ENCODE peak calls at places on chromosomes 4 and X, in five cellular contexts. W is PC-3, Z is MM.1S, S is A549, F is DND-41. U is an unnamed sample.

GRCh38 chrX:155027509-155028066 is 944 bp downstream of the FUNDC2 start:
- DNase-seq in W (peak), Z (peak), S (no peak), F (no peak), U (peak)

GRCh38 chr4:98516042-98516440 is 142.4 kb downstream of the TSPAN5 start:
- DNase-seq in W (peak), Z (no peak), S (peak), F (no peak), U (peak)

GRCh38 chr4:163251204-163251603 is 81.2 kb downstream of the NPY1R start:
- DNase-seq in W (peak), Z (no peak), S (no peak), F (no peak), U (no peak)

GRCh38 chrX:13432376-13432775 is 112.5 kb upstream of the ATXN3L start:
- DNase-seq in W (peak), Z (no peak), S (no peak), F (no peak), U (peak)

GRCh38 chr4:73021634-73022033 is 47.9 kb downstream of the COX18 start:
- DNase-seq in W (peak), Z (peak), S (peak), F (no peak), U (peak)

GRCh38 chrX:368811-369562 is 17.7 kb downstream of the PPP2R3B start:
- DNase-seq in W (no peak), Z (no peak), S (peak), F (no peak), U (peak)

GRCh38 chrX:18899796-18900380 is 84.0 kb downstream of the PHKA2 start:
- DNase-seq in W (no peak), Z (no peak), S (peak), F (no peak), U (no peak)

GRCh38 chr4:589219-589963 is 13.3 kb upstream of the TMEM271 start:
- DNase-seq in W (no peak), Z (no peak), S (no peak), F (no peak), U (no peak)

GRCh38 chr4:178836865-178837264 is 1394.6 kb upstream of the AGA start:
- DNase-seq in W (no peak), Z (no peak), S (no peak), F (no peak), U (no peak)

GRCh38 chr4:30720656-30721352 is 635 bp downstream of the PCDH7 start:
- DNase-seq in W (peak), Z (no peak), S (peak), F (no peak), U (peak)

GRCh38 chr4:185799442-185799841 is 12.6 kb downstream of the SORBS2 start:
- DNase-seq in W (peak), Z (no peak), S (no peak), F (no peak), U (no peak)

GRCh38 chr4:74682567-74683359 is 111.6 kb downstream of the BTC start:
- DNase-seq in W (peak), Z (no peak), S (peak), F (no peak), U (peak)

GRCh38 chrX:152819732-152820131 is 10.8 kb downstream of the CETN2 start:
- DNase-seq in W (peak), Z (no peak), S (no peak), F (no peak), U (peak)

GRCh38 chr4:179196511-179196910 is 1754.3 kb upstream of the AGA start:
- DNase-seq in W (peak), Z (no peak), S (no peak), F (no peak), U (peak)

GRCh38 chr4:1202526-1203378 is 30.4 kb upstream of the SPON2 start:
- DNase-seq in W (no peak), Z (no peak), S (no peak), F (no peak), U (no peak)

GRCh38 chr4:8037150-8037769 is 97.6 kb upstream of the AFAP1 start:
- DNase-seq in W (no peak), Z (no peak), S (no peak), F (no peak), U (no peak)

GRCh38 chr4:2047781-2048581 is 11.1 kb upstream of the NAT8L start:
- DNase-seq in W (no peak), Z (no peak), S (no peak), F (no peak), U (no peak)

GRCh38 chrX:54891573-54891972 is 29.1 kb upstream of the TRO start:
- DNase-seq in W (peak), Z (peak), S (peak), F (peak), U (peak)

GRCh38 chr4:182062936-182063335 is 180.3 kb upstream of the TENM3 start:
- DNase-seq in W (peak), Z (peak), S (no peak), F (no peak), U (peak)

GRCh38 chrX:134836497-134836968 is 154.3 kb upstream of the SMIM10 start:
- DNase-seq in W (peak), Z (no peak), S (no peak), F (no peak), U (peak)

GRCh38 chr4:69054578-69055200 is 41.6 kb upstream of the UGT2B7 start:
- DNase-seq in W (peak), Z (no peak), S (no peak), F (no peak), U (peak)

GRCh38 chr4:135573251-135573650 is 1371.7 kb upstream of the PABPC4L start:
- DNase-seq in W (no peak), Z (no peak), S (no peak), F (no peak), U (no peak)

GRCh38 chr4:8451440-8452182 is 11.0 kb downstream of the TRMT44 start:
- DNase-seq in W (no peak), Z (no peak), S (no peak), F (no peak), U (no peak)

GRCh38 chr4:1172228-1172851 is at the start of gene SPON2:
- DNase-seq in W (no peak), Z (no peak), S (no peak), F (no peak), U (no peak)

GRCh38 chr4:23388259-23388658 is 501.6 kb downstream of the PPARGC1A start:
- DNase-seq in W (no peak), Z (no peak), S (no peak), F (no peak), U (no peak)

GRCh38 chr4:96073446-96073845 is 233.6 kb downstream of the PDHA2 start:
- DNase-seq in W (peak), Z (no peak), S (no peak), F (no peak), U (peak)

GRCh38 chr4:116400480-116400879 is 684.9 kb downstream of the TRAM1L1 start:
- DNase-seq in W (peak), Z (no peak), S (no peak), F (no peak), U (peak)

GRCh38 chrX:17644001-17644400 is 93.3 kb upstream of the SCML1 start:
- DNase-seq in W (no peak), Z (no peak), S (no peak), F (no peak), U (no peak)

GRCh38 chr4:119118397-119118796 is 17.2 kb upstream of the MYOZ2 start:
- DNase-seq in W (no peak), Z (no peak), S (no peak), F (no peak), U (peak)

GRCh38 chr4:106864231-106864630 is 171.9 kb downstream of the DKK2 start:
- DNase-seq in W (no peak), Z (no peak), S (no peak), F (no peak), U (peak)

GRCh38 chr4:7384929-7385890 is 49.5 kb downstream of the PSAPL1 start:
- DNase-seq in W (no peak), Z (no peak), S (no peak), F (no peak), U (no peak)

GRCh38 chrX:55118574-55118973 is 29.8 kb downstream of the PAGE2 start:
- DNase-seq in W (no peak), Z (no peak), S (no peak), F (no peak), U (no peak)

GRCh38 chrX:17007134-17007768 is 60.8 kb downstream of the REPS2 start:
- DNase-seq in W (peak), Z (no peak), S (peak), F (peak), U (no peak)

GRCh38 chr4:41432889-41433288 is 105.1 kb upstream of the LIMCH1 start:
- DNase-seq in W (no peak), Z (no peak), S (no peak), F (no peak), U (peak)

GRCh38 chrX:13177921-13178320 is 133.5 kb upstream of the FAM9C start:
- DNase-seq in W (no peak), Z (no peak), S (no peak), F (peak), U (no peak)

GRCh38 chr4:173371292-173372192 is 788 bp downstream of the SAP30 start:
- DNase-seq in W (peak), Z (peak), S (peak), F (peak), U (peak)

GRCh38 chr4:102259081-102259480 is 86.2 kb downstream of the SLC39A8 start:
- DNase-seq in W (peak), Z (no peak), S (no peak), F (no peak), U (no peak)

GRCh38 chr4:123419885-123420743 is 23.5 kb downstream of the SPRY1 start:
- DNase-seq in W (no peak), Z (no peak), S (no peak), F (no peak), U (no peak)

GRCh38 chrX:80334583-80334982 is 85.7 kb upstream of the TENT5D start:
- DNase-seq in W (no peak), Z (no peak), S (no peak), F (no peak), U (no peak)

GRCh38 chrX:80331285-80331684 is 89.0 kb upstream of the TENT5D start:
- DNase-seq in W (no peak), Z (no peak), S (no peak), F (no peak), U (no peak)

DNA sequence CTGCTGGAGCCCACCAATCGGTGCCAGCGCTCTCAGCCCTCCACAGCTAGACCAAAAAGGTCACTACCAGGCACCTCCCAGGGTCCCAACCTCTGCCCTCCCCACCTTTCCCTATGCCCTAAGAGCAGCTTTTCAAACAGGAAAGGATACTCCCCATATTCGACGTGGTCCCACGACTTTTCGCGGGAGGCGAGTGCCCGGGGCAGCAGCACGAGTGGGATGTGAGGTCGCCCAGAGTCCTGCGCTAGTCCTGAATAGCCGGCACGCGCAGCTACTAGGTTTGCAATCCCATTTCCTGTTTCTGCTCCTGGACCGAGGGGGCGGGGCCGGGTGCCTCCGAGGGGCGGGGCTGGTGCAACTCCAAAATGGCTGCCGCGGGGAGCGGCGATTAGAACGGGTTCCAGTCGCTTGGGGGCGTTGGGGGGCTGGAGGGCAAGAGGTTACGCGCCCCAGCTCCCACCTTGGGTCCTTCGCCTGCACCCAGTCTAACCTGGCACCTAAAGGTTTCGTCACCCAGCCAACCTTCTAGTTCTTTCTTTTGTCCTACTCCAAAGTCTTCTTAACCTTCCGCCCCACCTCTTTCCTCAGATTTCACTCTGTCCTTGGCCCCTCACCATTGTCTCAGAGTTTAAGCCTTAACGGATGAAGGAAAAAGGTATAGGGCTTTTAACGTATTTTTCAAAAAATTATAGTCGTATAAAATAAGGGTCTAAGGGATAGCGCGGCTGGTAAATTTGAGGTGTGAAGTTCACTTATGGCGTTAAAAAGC is 85.0 kb upstream of the TENT5D start:
- DNase-seq in W (peak), Z (no peak), S (peak), F (no peak), U (no peak)
- H3K4me3 ChIP-seq in W (peak), Z (no peak), S (peak), F (no peak), U (peak)

GRCh38 chrX:25007059-25008053 is 8.4 kb downstream of the ARX start:
- DNase-seq in W (no peak), Z (no peak), S (no peak), F (no peak), U (no peak)
- H3K4me2 ChIP-seq in W (peak), Z (peak), S (peak), F (no peak), U (peak)

GRCh38 chr4:40058854-40059253 is 2.2 kb downstream of the N4BP2 start:
- DNase-seq in W (no peak), Z (no peak), S (no peak), F (no peak), U (no peak)
- H3K4me3 ChIP-seq in W (peak), Z (no peak), S (no peak), F (peak), U (no peak)

GRCh38 chr4:111303806-111304205 is 680.9 kb upstream of the PITX2 start:
- DNase-seq in W (no peak), Z (no peak), S (no peak), F (no peak), U (no peak)
- H3K4me2 ChIP-seq in W (no peak), Z (no peak), S (no peak), F (no peak), U (no peak)